ENCODE peak calls at places on chromosomes 11 and 22, in eight cellular contexts. One of them, this sample, is unnamed.

GRCh38 chr11:75534291-75535038 is 8.7 kb upstream of the GDPD5 start:
- DNase-seq in fibroblast of pulmonary artery: no peak
- DNase-seq in psoas muscle: no peak
- DNase-seq in heart right ventricle: no peak
- DNase-seq in amniotic stem cell: no peak
- DNase-seq in COR-L47: no peak
- DNase-seq in transverse colon: peak
- DNase-seq in GM12865: no peak
- DNase-seq in this sample: no peak

GRCh38 chr11:34788642-34789041 is 127.5 kb downstream of the APIP start:
- DNase-seq in fibroblast of pulmonary artery: no peak
- DNase-seq in psoas muscle: no peak
- DNase-seq in heart right ventricle: no peak
- DNase-seq in amniotic stem cell: no peak
- DNase-seq in COR-L47: no peak
- DNase-seq in transverse colon: no peak
- DNase-seq in GM12865: no peak
- DNase-seq in this sample: no peak

GRCh38 chr11:74896311-74896710 is 52.6 kb downstream of the XRRA1 start:
- DNase-seq in fibroblast of pulmonary artery: no peak
- DNase-seq in psoas muscle: no peak
- DNase-seq in heart right ventricle: no peak
- DNase-seq in amniotic stem cell: no peak
- DNase-seq in COR-L47: no peak
- DNase-seq in transverse colon: peak
- DNase-seq in GM12865: no peak
- DNase-seq in this sample: no peak

GRCh38 chr11:44269369-44270351 is 40.3 kb downstream of the ALX4 start:
- DNase-seq in fibroblast of pulmonary artery: peak
- DNase-seq in psoas muscle: no peak
- DNase-seq in heart right ventricle: no peak
- DNase-seq in amniotic stem cell: no peak
- DNase-seq in COR-L47: no peak
- DNase-seq in transverse colon: no peak
- DNase-seq in GM12865: no peak
- DNase-seq in this sample: no peak

GRCh38 chr22:33605686-33606085 is 314.6 kb downstream of the LARGE1 start:
- DNase-seq in fibroblast of pulmonary artery: no peak
- DNase-seq in psoas muscle: no peak
- DNase-seq in heart right ventricle: no peak
- DNase-seq in amniotic stem cell: no peak
- DNase-seq in COR-L47: no peak
- DNase-seq in transverse colon: no peak
- DNase-seq in GM12865: no peak
- DNase-seq in this sample: no peak

GRCh38 chr11:405323-405975 is 9.3 kb downstream of the SIGIRR start:
- DNase-seq in fibroblast of pulmonary artery: peak
- DNase-seq in psoas muscle: peak
- DNase-seq in heart right ventricle: peak
- DNase-seq in amniotic stem cell: no peak
- DNase-seq in COR-L47: no peak
- DNase-seq in transverse colon: no peak
- DNase-seq in GM12865: no peak
- DNase-seq in this sample: no peak

GRCh38 chr11:94219771-94220170 is 84.6 kb upstream of the IZUMO1R start:
- DNase-seq in fibroblast of pulmonary artery: no peak
- DNase-seq in psoas muscle: no peak
- DNase-seq in heart right ventricle: no peak
- DNase-seq in amniotic stem cell: no peak
- DNase-seq in COR-L47: no peak
- DNase-seq in transverse colon: no peak
- DNase-seq in GM12865: no peak
- DNase-seq in this sample: no peak

GRCh38 chr11:117492578-117493251 is 165.1 kb downstream of the CEP164 start:
- DNase-seq in fibroblast of pulmonary artery: no peak
- DNase-seq in psoas muscle: no peak
- DNase-seq in heart right ventricle: no peak
- DNase-seq in amniotic stem cell: no peak
- DNase-seq in COR-L47: no peak
- DNase-seq in transverse colon: no peak
- DNase-seq in GM12865: no peak
- DNase-seq in this sample: no peak

GRCh38 chr11:17918049-17918605 is 94.7 kb downstream of the SERGEF start:
- DNase-seq in fibroblast of pulmonary artery: no peak
- DNase-seq in psoas muscle: no peak
- DNase-seq in heart right ventricle: no peak
- DNase-seq in amniotic stem cell: no peak
- DNase-seq in COR-L47: no peak
- DNase-seq in transverse colon: no peak
- DNase-seq in GM12865: no peak
- DNase-seq in this sample: no peak

GRCh38 chr11:110763249-110764011 is 51.2 kb upstream of the ARHGAP20 start:
- DNase-seq in fibroblast of pulmonary artery: peak
- DNase-seq in psoas muscle: no peak
- DNase-seq in heart right ventricle: no peak
- DNase-seq in amniotic stem cell: no peak
- DNase-seq in COR-L47: peak
- DNase-seq in transverse colon: peak
- DNase-seq in GM12865: no peak
- DNase-seq in this sample: no peak

GRCh38 chr11:134355656-134356055 is 23.9 kb downstream of the GLB1L2 start:
- DNase-seq in fibroblast of pulmonary artery: no peak
- DNase-seq in psoas muscle: no peak
- DNase-seq in heart right ventricle: no peak
- DNase-seq in amniotic stem cell: no peak
- DNase-seq in COR-L47: no peak
- DNase-seq in transverse colon: no peak
- DNase-seq in GM12865: no peak
- DNase-seq in this sample: no peak

GRCh38 chr22:22201185-22201924 is 43.2 kb upstream of the VPREB1 start:
- DNase-seq in fibroblast of pulmonary artery: peak
- DNase-seq in psoas muscle: peak
- DNase-seq in heart right ventricle: peak
- DNase-seq in amniotic stem cell: no peak
- DNase-seq in COR-L47: peak
- DNase-seq in transverse colon: peak
- DNase-seq in GM12865: peak
- DNase-seq in this sample: no peak

GRCh38 chr11:13465909-13466371 is 2.9 kb upstream of the BTBD10 start:
- DNase-seq in fibroblast of pulmonary artery: peak
- DNase-seq in psoas muscle: no peak
- DNase-seq in heart right ventricle: no peak
- DNase-seq in amniotic stem cell: no peak
- DNase-seq in COR-L47: peak
- DNase-seq in transverse colon: no peak
- DNase-seq in GM12865: peak
- DNase-seq in this sample: no peak

GRCh38 chr11:72719144-72719543 is 33.1 kb downstream of the ARAP1 start:
- DNase-seq in fibroblast of pulmonary artery: peak
- DNase-seq in psoas muscle: no peak
- DNase-seq in heart right ventricle: peak
- DNase-seq in amniotic stem cell: no peak
- DNase-seq in COR-L47: no peak
- DNase-seq in transverse colon: no peak
- DNase-seq in GM12865: peak
- DNase-seq in this sample: no peak